ENCODE peak calls at places on chromosomes 5 and 9, in ten cellular contexts. I is CD8-positive, alpha-beta T cell; R is testis; E is IMR-90; P is trophoblast cell; S is foreskin fibroblast; B is adipocyte; X is spleen; U is cardiac muscle cell; A is fibroblast of the aortic adventitia. J is an unnamed sample.

GRCh38 chr9:135907006-135907434 is 326 bp downstream of the CAMSAP1 start:
- DNase-seq in U (peak; percentile 57), A (no peak), S (peak; percentile 68), I (no peak), X (peak; percentile 92), R (peak; percentile 30), B (no peak), E (peak; percentile 28), P (peak; percentile 53), J (peak; percentile 30)

GRCh38 chr5:61450170-61450815 is 118.2 kb downstream of the ZSWIM6 start:
- DNase-seq in E (peak; percentile 91), R (no peak), U (peak; percentile 87), A (peak; percentile 94), P (peak; percentile 37), S (peak; percentile 88), I (no peak), B (peak; percentile 90), X (no peak), J (peak; percentile 88)

GRCh38 chr9:132744881-132745761 is 74.9 kb downstream of the GTF3C4 start:
- DNase-seq in E (no peak), S (peak; percentile 35), B (no peak), R (no peak), U (peak; percentile 6), X (peak; percentile 30), I (no peak), A (no peak), P (no peak), J (no peak)

GRCh38 chr5:40991168-40991980 is 79.8 kb downstream of the MROH2B start:
- DNase-seq in R (peak; percentile 75), U (peak; percentile 95), S (peak; percentile 48), P (peak; percentile 41), A (peak; percentile 88), I (no peak), E (peak; percentile 86), X (no peak), B (peak; percentile 66), J (peak; percentile 94)

GRCh38 chr5:87195104-87195581 is 72.5 kb upstream of the RASA1 start:
- DNase-seq in B (peak; percentile 71), U (peak; percentile 84), S (peak; percentile 82), P (no peak), A (peak; percentile 82), E (peak; percentile 85), I (no peak), R (no peak), X (no peak), J (peak; percentile 76)

GRCh38 chr9:304519-305185 is 90.0 kb downstream of the DOCK8 start:
- DNase-seq in A (no peak), E (no peak), S (no peak), X (no peak), R (no peak), P (peak; percentile 90), I (no peak), U (no peak), B (no peak), J (no peak)

GRCh38 chr5:13408616-13409015 is 535.9 kb downstream of the DNAH5 start:
- DNase-seq in I (no peak), X (no peak), E (no peak), P (no peak), B (no peak), A (peak; percentile 20), R (no peak), S (no peak), U (no peak), J (peak; percentile 54)

GRCh38 chr9:3367185-3367584 is 158.6 kb downstream of the RFX3 start:
- DNase-seq in A (no peak), R (no peak), U (no peak), P (no peak), X (no peak), I (no peak), S (no peak), B (no peak), E (no peak), J (no peak)

GRCh38 chr9:95129651-95130291 is 187.7 kb downstream of the FANCC start:
- DNase-seq in R (no peak), B (no peak), I (no peak), E (no peak), X (no peak), S (no peak), P (no peak), A (no peak), U (no peak), J (no peak)

GRCh38 chr9:95128177-95128524 is 189.4 kb downstream of the FANCC start:
- DNase-seq in B (no peak), I (no peak), E (no peak), U (no peak), S (no peak), P (peak; percentile 5), R (no peak), X (no peak), A (no peak), J (no peak)

GRCh38 chr9:95125652-95126051 is 191.9 kb downstream of the FANCC start:
- DNase-seq in B (no peak), S (no peak), A (no peak), P (no peak), U (no peak), E (no peak), R (no peak), I (no peak), X (no peak), J (no peak)

GRCh38 chr9:95126739-95127138 is 190.8 kb downstream of the FANCC start:
- DNase-seq in I (no peak), P (no peak), S (no peak), E (no peak), X (no peak), U (no peak), B (no peak), A (no peak), R (no peak), J (no peak)

DNA sequence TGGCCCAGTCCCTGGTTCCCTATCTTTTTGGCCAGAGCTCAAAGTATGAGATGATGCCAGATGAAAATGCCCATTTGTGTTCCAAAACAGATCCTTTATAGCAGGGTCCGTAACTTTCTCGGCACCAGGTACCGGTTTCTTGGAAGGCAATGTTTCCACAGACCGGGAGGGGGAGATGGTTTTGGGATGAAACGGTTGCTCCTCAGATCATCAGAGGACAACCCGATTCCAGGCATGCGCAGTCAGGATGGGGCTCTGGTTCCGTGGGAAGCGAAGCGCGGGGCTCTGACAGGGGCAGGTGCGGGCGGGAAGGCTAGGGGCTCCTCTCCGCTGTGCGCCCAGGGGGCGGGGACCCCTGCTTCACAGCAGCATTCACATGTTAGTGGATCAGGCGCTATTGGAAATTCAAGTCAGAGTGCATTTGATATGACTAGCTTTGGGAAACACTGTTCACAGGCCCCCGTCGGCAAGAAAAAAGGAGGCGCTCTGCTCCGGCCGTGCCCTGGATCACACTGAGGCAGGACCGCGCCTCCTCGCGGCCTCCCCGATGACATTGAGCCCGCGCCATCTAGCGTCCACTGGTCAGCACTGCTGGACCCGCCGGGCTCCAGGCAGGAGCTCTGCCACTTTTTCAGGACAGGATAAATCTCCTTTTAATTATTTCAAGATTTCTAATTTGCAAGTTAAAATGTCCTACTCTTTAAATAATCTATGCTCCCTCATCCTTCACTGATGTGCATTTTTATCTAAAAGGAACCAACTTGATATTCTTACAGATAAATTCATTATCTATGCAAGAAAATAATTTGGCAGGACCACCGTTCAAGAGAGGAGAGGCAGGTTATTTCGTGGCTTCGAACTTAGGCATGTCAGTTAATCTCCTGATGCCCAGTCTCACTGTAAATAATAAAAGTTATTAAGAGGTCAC is 190.0 kb downstream of the FANCC start:
- DNase-seq in X (peak; percentile 92), S (peak; percentile 94), R (peak; percentile 94), P (peak; percentile 88), E (peak; percentile 71), A (peak; percentile 73), U (peak; percentile 83), B (peak; percentile 96), I (peak; percentile 57), J (peak; percentile 81)
- H3K4me3 ChIP-seq in X (peak overlapping the region; percentile 28), S (peak overlapping the region; percentile 53), R (peak overlapping the region; percentile 37), P (no peak overlapping the region), E (peak overlapping the region; percentile 27), A (peak overlapping the region; percentile 62), U (peak overlapping the region; percentile 16), B (peak overlapping the region; percentile 78), I (no peak overlapping the region), J (peak overlapping the region; percentile 39)

DNA sequence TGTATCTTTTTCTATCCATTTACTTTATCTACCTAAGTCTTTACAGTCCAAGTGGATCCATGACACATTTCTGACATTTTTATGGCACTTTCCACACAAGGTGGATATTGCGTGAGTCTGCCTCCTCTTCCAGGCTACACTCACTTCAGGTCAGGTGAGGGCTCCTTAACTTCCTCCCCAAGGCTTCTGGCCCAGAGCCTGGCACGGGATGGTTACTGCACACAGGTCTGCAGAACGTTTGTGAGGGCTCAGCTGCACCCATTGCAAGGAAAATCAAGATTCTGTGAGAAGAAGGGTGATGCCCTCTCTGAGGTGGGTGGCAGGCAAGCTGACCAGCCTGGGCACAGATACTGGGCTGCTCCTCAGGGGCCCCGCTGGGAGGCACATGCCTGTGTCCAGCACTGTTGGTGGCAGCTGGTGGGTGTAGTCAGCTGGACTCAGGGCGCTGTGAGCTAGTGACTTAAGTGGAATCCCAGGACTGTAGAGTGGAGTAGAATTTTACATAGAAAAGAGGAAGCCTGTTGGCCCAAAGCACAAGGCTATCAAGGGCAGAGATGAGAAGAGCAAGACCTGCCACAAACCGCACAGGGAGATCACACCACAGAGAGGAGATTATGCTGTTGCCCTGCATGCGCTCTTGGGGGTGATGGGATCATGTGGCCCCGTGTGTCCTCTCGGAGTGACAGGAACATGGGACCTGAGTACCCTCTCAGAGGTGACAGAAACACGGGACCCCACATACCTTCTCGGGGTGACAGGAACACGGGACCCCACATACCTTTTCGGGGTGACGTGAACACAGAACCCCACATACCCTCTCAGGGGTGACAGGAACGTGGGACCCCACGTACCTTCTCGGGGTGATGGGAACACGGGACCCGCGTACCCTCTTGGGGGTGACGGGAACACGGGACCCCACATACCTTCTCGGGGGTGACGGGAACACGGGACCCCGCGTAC is 21.3 kb downstream of the AHRR start:
- DNase-seq in P (no peak), R (peak; percentile 13), B (no peak), I (no peak), X (no peak), U (no peak), A (no peak), S (no peak), E (no peak), J (no peak)
- H3K4me3 ChIP-seq in P (peak overlapping the region; percentile 18), R (peak overlapping the region; percentile 48), B (no peak overlapping the region), I (no peak overlapping the region), X (no peak overlapping the region), U (no peak overlapping the region), A (no peak overlapping the region), S (no peak overlapping the region), E (no peak overlapping the region), J (no peak overlapping the region)

GRCh38 chr9:127846451-127847154 is 7.9 kb downstream of the ENG start:
- DNase-seq in R (no peak), E (no peak), U (peak; percentile 47), X (no peak), B (no peak), S (no peak), I (no peak), A (peak; percentile 77), P (peak; percentile 37), J (no peak)
- H3K4me3 ChIP-seq in R (peak overlapping the region; percentile 83), E (no peak overlapping the region), U (no peak overlapping the region), X (peak overlapping the region; percentile 27), B (peak overlapping the region; percentile 25), S (no peak overlapping the region), I (no peak overlapping the region), A (no peak overlapping the region), P (no peak overlapping the region), J (no peak overlapping the region)

GRCh38 chr5:139789845-139790189 is 5.8 kb upstream of the PSD2 start:
- DNase-seq in U (no peak), I (peak; percentile 14), X (no peak), S (no peak), B (no peak), R (no peak), P (no peak), E (no peak), A (no peak), J (no peak)

GRCh38 chr5:139787568-139788293 is 7.9 kb upstream of the PSD2 start:
- DNase-seq in S (peak; percentile 89), E (peak; percentile 52), X (peak; percentile 94), B (peak; percentile 93), R (peak; percentile 93), U (peak; percentile 80), A (peak; percentile 73), I (peak; percentile 74), P (peak; percentile 86), J (peak; percentile 81)

GRCh38 chr5:139788294-139788875 is 7.2 kb upstream of the PSD2 start:
- DNase-seq in R (peak; percentile 37), E (no peak), A (peak; percentile 15), I (peak; percentile 10), X (no peak), U (no peak), P (no peak), S (no peak), B (no peak), J (no peak)

GRCh38 chr5:139789116-139789844 is 6.3 kb upstream of the PSD2 start:
- DNase-seq in R (no peak), A (no peak), I (no peak), S (no peak), P (no peak), B (no peak), U (no peak), E (no peak), X (no peak), J (no peak)

GRCh38 chr5:139787257-139787567 is 8.4 kb upstream of the PSD2 start:
- DNase-seq in A (no peak), X (no peak), U (no peak), I (no peak), E (no peak), S (no peak), B (no peak), P (no peak), R (no peak), J (no peak)
- H3K4me3 ChIP-seq in A (no peak overlapping the region), X (peak overlapping the region; percentile 66), U (no peak overlapping the region), I (no peak overlapping the region), E (no peak overlapping the region), S (no peak overlapping the region), B (no peak overlapping the region), P (peak overlapping the region; percentile 0), R (no peak overlapping the region), J (no peak overlapping the region)